ENCODE peak calls at places on chromosomes 12 and 14, in eight cellular contexts. J is prostate gland, L is ovary, N is HCT116, K is IMR-90, H is gastrocnemius medialis, E is A549, Y is tibial nerve. C is an unnamed sample.

GRCh38 chr12:24603371-24603770 is 345.5 kb downstream of the BCAT1 start:
- DNase-seq in J (no peak), L (no peak), N (no peak), K (no peak), H (no peak), E (no peak), Y (no peak), C (no peak)

GRCh38 chr12:112159146-112159541 is 33.8 kb downstream of the TRAFD1 start:
- DNase-seq in J (no peak), L (no peak), N (no peak), K (no peak), H (no peak), E (no peak), Y (no peak), C (no peak)

GRCh38 chr12:83945871-83946270 is 966.7 kb downstream of the SLC6A15 start:
- DNase-seq in J (no peak), L (no peak), N (peak), K (peak), H (no peak), E (peak), Y (no peak), C (no peak)

GRCh38 chr14:89767861-89768268 is 186.7 kb downstream of the EFCAB11 start:
- DNase-seq in J (no peak), L (no peak), N (peak), K (peak), H (no peak), E (no peak), Y (no peak), C (no peak)

GRCh38 chr12:69885656-69886055 is 60.6 kb downstream of the MYRFL start:
- DNase-seq in J (no peak), L (no peak), N (no peak), K (no peak), H (no peak), E (no peak), Y (no peak), C (no peak)

GRCh38 chr14:53692451-53693330 is 263.9 kb downstream of the BMP4 start:
- DNase-seq in J (no peak), L (no peak), N (no peak), K (no peak), H (no peak), E (no peak), Y (no peak), C (no peak)

GRCh38 chr12:22653075-22653474 is 28.1 kb downstream of the ETNK1 start:
- DNase-seq in J (no peak), L (no peak), N (no peak), K (peak), H (no peak), E (no peak), Y (no peak), C (no peak)

GRCh38 chr12:94994312-94994711 is 9.2 kb downstream of the NDUFA12 start:
- DNase-seq in J (no peak), L (no peak), N (peak), K (peak), H (no peak), E (peak), Y (no peak), C (no peak)

GRCh38 chr12:6116481-6117021 is 7.9 kb downstream of the VWF start:
- DNase-seq in J (no peak), L (no peak), N (no peak), K (peak), H (no peak), E (no peak), Y (no peak), C (no peak)

GRCh38 chr12:132479938-132480619 is 9.9 kb upstream of the FBRSL1 start:
- DNase-seq in J (no peak), L (peak), N (no peak), K (no peak), H (no peak), E (no peak), Y (no peak), C (no peak)

GRCh38 chr14:105492051-105492965 is 1.3 kb downstream of the TEDC1 start:
- DNase-seq in J (no peak), L (peak), N (no peak), K (no peak), H (peak), E (no peak), Y (no peak), C (peak)

GRCh38 chr12:121087467-121088207 is 45.0 kb upstream of the P2RX7 start:
- DNase-seq in J (no peak), L (no peak), N (no peak), K (no peak), H (no peak), E (no peak), Y (no peak), C (no peak)

GRCh38 chr12:45503887-45504286 is 225.6 kb upstream of the ARID2 start:
- DNase-seq in J (no peak), L (no peak), N (no peak), K (peak), H (no peak), E (no peak), Y (no peak), C (no peak)

GRCh38 chr12:114984641-114985041 is 300.7 kb upstream of the TBX3 start:
- DNase-seq in J (no peak), L (no peak), N (no peak), K (peak), H (no peak), E (no peak), Y (no peak), C (no peak)

GRCh38 chr12:39697108-39697507 is 77.5 kb upstream of the ABCD2 start:
- DNase-seq in J (no peak), L (no peak), N (no peak), K (no peak), H (no peak), E (no peak), Y (no peak), C (no peak)

GRCh38 chr12:109088818-109089217 is 4.5 kb downstream of the ALKBH2 start:
- DNase-seq in J (no peak), L (no peak), N (no peak), K (peak), H (no peak), E (no peak), Y (no peak), C (no peak)

GRCh38 chr12:30021046-30021833 is 237.5 kb upstream of the TMTC1 start:
- DNase-seq in J (no peak), L (no peak), N (no peak), K (peak), H (no peak), E (no peak), Y (no peak), C (no peak)

GRCh38 chr12:122856999-122857671 is 21.9 kb downstream of the HIP1R start:
- DNase-seq in J (no peak), L (no peak), N (no peak), K (peak), H (no peak), E (no peak), Y (no peak), C (no peak)

GRCh38 chr12:117119592-117120198 is 20.5 kb upstream of the TESC start:
- DNase-seq in J (no peak), L (no peak), N (peak), K (no peak), H (peak), E (peak), Y (no peak), C (no peak)

GRCh38 chr14:53190938-53191337 is 37.8 kb upstream of the DDHD1 start:
- DNase-seq in J (no peak), L (no peak), N (no peak), K (peak), H (no peak), E (no peak), Y (no peak), C (no peak)

GRCh38 chr12:171743-172705 is 41.9 kb downstream of the SLC6A12 start:
- DNase-seq in J (no peak), L (no peak), N (no peak), K (no peak), H (no peak), E (no peak), Y (no peak), C (no peak)

GRCh38 chr12:56071648-56072047 is 8.3 kb upstream of the ERBB3 start:
- DNase-seq in J (no peak), L (no peak), N (no peak), K (peak), H (no peak), E (no peak), Y (no peak), C (no peak)

GRCh38 chr12:2682301-2683282 is 112.2 kb upstream of the FKBP4 start:
- DNase-seq in J (no peak), L (no peak), N (peak), K (peak), H (no peak), E (peak), Y (no peak), C (peak)

GRCh38 chr12:34400423-34400881 is 378.2 kb downstream of the ALG10 start:
- DNase-seq in J (peak), L (peak), N (no peak), K (no peak), H (no peak), E (no peak), Y (no peak), C (peak)

GRCh38 chr14:100644784-100645183 is 57.6 kb upstream of the BEGAIN start:
- DNase-seq in J (no peak), L (peak), N (no peak), K (no peak), H (no peak), E (no peak), Y (no peak), C (no peak)

GRCh38 chr14:79551591-79551990 is 659.7 kb downstream of the DIO2 start:
- DNase-seq in J (no peak), L (no peak), N (no peak), K (no peak), H (no peak), E (no peak), Y (no peak), C (no peak)

GRCh38 chr12:131613678-131614077 is 97.2 kb upstream of the SFSWAP start:
- DNase-seq in J (no peak), L (no peak), N (no peak), K (no peak), H (no peak), E (no peak), Y (no peak), C (no peak)

GRCh38 chr12:101051151-101051550 is 158.9 kb downstream of the SLC5A8 start:
- DNase-seq in J (no peak), L (no peak), N (no peak), K (no peak), H (no peak), E (no peak), Y (no peak), C (no peak)

DNA sequence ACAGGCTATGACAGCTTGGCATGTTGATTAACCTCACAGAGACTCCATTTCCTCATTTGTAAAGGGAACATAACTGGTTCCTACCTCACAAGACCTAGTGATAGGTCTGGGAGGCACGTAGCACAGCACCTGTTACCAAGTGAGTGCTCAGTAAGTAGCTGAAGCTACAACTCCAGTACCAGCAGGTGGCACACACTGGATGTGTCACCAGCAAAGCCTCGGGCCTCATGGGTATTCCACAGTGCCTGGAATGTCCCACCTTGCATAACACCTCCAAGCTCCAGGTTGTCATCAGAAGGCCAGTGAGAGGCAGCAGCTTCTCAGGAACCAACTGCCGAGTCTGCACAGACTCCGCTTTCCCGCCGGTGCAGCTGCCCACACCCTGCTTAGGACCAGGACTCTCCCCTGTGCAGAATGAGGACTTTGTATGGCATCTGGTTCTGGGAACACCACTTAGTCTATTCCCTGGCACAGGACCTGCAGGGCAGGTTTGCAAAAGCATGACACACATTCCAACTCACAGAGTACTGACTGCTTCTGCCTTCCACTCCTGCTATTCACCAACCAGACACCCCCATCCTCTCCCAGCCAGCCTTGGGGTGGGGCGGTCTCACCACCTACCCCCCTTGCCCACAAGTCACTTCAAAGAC is 4.2 kb downstream of the VDR start:
- DNase-seq in J (peak), L (no peak), N (peak), K (no peak), H (no peak), E (no peak), Y (no peak), C (peak)
- TF ChIP-seq CTCF in J (no peak), L (no peak), N (peak), K (peak), H (no peak), E (peak), Y (no peak), C (no peak)

GRCh38 chr14:91323031-91323430 is 78.5 kb upstream of the GPR68 start:
- DNase-seq in J (no peak), L (no peak), N (no peak), K (no peak), H (no peak), E (no peak), Y (no peak), C (no peak)

GRCh38 chr14:91323671-91324605 is 79.4 kb upstream of the GPR68 start:
- DNase-seq in J (peak), L (peak), N (peak), K (peak), H (peak), E (peak), Y (peak), C (peak)

GRCh38 chr14:91326514-91326832 is 82.0 kb upstream of the GPR68 start:
- DNase-seq in J (no peak), L (no peak), N (no peak), K (no peak), H (no peak), E (no peak), Y (no peak), C (no peak)

GRCh38 chr14:91325211-91325610 is 80.7 kb upstream of the GPR68 start:
- DNase-seq in J (no peak), L (no peak), N (no peak), K (no peak), H (no peak), E (no peak), Y (no peak), C (no peak)

GRCh38 chr14:91324606-91324950 is 80.1 kb upstream of the GPR68 start:
- DNase-seq in J (no peak), L (no peak), N (no peak), K (no peak), H (no peak), E (no peak), Y (no peak), C (no peak)
- H3K4me3 ChIP-seq in J (no peak), L (no peak), N (no peak), K (no peak), H (peak), E (no peak), Y (no peak), C (no peak)

DNA sequence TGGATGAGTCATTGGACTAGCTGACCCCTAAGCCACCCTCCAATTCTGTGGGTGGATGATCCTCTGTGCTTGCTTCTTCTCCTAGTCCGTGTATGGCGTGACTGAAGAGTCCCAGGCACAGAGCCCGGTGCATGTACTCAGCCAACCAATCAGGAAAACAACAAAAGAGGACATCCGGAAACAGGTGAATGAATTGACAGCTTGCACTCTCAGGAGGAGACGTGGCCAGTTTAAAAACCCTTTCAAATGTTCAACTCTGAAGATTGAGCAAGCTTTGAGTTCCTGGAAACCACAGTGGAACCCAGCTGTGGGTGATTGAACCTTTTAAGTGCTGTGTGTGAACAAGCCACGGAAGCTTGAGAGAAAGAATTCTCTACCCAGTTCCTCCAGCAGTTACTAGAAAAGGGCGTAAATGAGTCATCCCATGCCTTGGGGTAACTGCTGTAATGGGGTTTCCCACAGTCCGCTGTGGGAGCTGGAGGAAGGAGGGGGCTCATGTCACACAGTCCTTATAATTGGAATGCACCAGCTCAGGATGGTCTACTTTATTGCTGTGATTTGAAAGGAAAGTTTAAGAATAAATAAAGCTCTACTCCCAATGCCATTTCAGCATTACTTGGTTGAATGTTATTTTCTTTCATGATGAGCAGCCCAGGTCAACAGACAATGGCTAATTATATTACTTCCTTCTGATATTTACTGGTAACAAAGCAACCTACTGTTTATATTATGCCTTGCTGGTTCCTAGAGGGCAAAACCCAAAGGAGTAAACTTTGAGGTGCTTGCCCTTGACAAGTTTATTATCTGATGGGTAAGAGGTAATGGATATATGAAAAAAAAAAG is 417.0 kb downstream of the DPF3 start:
- DNase-seq in J (no peak), L (no peak), N (peak), K (peak), H (peak), E (no peak), Y (no peak), C (peak)
- TF ChIP-seq POLR2A in J (no peak), L (no peak), N (no peak), K (no peak), H (no peak), E (no peak), Y (no peak), C (no peak)

GRCh38 chr12:47903151-47903611 is 1.6 kb downstream of the VDR start:
- DNase-seq in J (peak), L (no peak), N (no peak), K (peak), H (peak), E (no peak), Y (no peak), C (no peak)

GRCh38 chr12:47905313-47905730 is 528 bp upstream of the VDR start:
- DNase-seq in J (peak), L (peak), N (no peak), K (no peak), H (peak), E (no peak), Y (peak), C (no peak)

GRCh38 chr12:47902131-47902639 is 2.6 kb downstream of the VDR start:
- DNase-seq in J (no peak), L (no peak), N (no peak), K (no peak), H (no peak), E (no peak), Y (no peak), C (no peak)

GRCh38 chr12:47904647-47905312 is at the start of gene VDR:
- DNase-seq in J (peak), L (peak), N (peak), K (peak), H (peak), E (peak), Y (peak), C (peak)

DNA sequence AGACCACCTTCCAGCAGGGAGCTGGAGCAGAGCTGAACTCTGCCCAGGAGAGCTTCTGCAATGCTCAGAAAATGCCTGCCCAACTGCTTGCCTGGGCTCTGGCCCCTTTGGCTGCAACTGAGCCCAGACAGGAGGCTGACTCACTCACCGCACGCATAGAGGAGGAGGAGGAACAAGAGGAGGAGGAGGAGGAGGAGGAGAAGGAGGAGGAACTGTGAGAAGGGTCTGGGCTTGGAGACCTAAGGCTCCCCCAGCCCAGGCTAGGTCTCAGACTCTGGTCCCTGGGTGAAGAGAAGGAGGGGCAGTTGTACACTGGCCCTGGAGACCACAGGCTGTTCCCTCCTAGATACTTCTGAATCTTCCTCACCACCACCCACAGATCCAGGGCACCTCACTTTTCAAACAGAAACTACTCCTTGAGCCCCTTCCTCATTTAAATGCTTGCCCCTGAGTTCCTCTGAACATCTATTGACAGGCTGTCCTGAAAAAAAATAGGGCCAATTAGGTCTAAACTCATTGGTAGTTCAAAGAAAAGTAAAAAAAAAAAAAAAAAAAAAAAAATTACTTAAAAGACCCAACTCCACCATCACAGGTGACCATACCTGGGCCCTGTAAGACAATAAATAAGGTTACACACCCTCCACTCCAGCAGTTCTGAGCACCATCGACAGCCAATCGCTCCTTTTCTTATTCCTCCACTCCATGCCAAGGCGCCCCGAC is 707 bp downstream of the VDR start:
- DNase-seq in J (peak), L (no peak), N (peak), K (peak), H (peak), E (peak), Y (no peak), C (peak)
- TF ChIP-seq CTCF in J (no peak), L (no peak), N (no peak), K (no peak), H (no peak), E (no peak), Y (no peak), C (no peak)

GRCh38 chr12:31729728-31730127 is 907 bp upstream of the AMN1 start:
- DNase-seq in J (no peak), L (no peak), N (no peak), K (no peak), H (no peak), E (no peak), Y (no peak), C (no peak)
- H3K4me3 ChIP-seq in J (peak), L (peak), N (no peak), K (peak), H (peak), E (peak), Y (peak), C (peak)

C was measured in lower leg skin.